ENCODE peak calls at places on chromosome 21, in nine cellular contexts. R is naive thymus-derived CD4-positive, alpha-beta T cell; H is heart right ventricle; T is GM23338; P is Peyer's patch; V is CD4-positive, alpha-beta memory T cell; G is mesendoderm; Y is psoas muscle; M is fibroblast of lung. Z is an unnamed sample. For H3K27me3 and H3K4me1, the result is how much of the 10 kb centered on the place peaks cover.

GRCh38 chr21:22120616-22121266 is 1122.5 kb downstream of the NCAM2 start:
- DNase-seq in G (peak), M (no peak), H (no peak), T (peak), P (no peak), V (no peak), Y (no peak), R (no peak), Z (peak)

GRCh38 chr21:16330340-16331319 is 600.8 kb downstream of the USP25 start:
- DNase-seq in M (peak), G (peak), P (no peak), R (peak), T (peak), H (peak), Y (no peak), V (peak), Z (peak)

GRCh38 chr21:25501996-25502665 is 105.2 kb downstream of the MRPL39 start:
- DNase-seq in H (no peak), R (no peak), V (no peak), P (no peak), Y (no peak), T (no peak), G (no peak), M (no peak), Z (peak)

GRCh38 chr21:45546636-45547203 is 4.5 kb upstream of the SLC19A1 start:
- DNase-seq in G (no peak), M (no peak), V (no peak), H (no peak), T (no peak), R (no peak), Y (no peak), P (peak), Z (no peak)

GRCh38 chr21:16551101-16551695 is 821.4 kb downstream of the USP25 start:
- DNase-seq in Y (no peak), V (no peak), P (no peak), T (peak), H (no peak), G (no peak), R (no peak), M (no peak), Z (no peak)

GRCh38 chr21:15604424-15604823 is 125.4 kb upstream of the USP25 start:
- DNase-seq in M (peak), H (no peak), R (no peak), V (no peak), P (no peak), T (peak), G (peak), Y (no peak), Z (peak)

GRCh38 chr21:37219766-37220432 is 47.2 kb downstream of the VPS26C start:
- DNase-seq in V (peak), M (peak), P (no peak), R (peak), H (no peak), T (no peak), Y (no peak), G (no peak), Z (peak)

GRCh38 chr21:29265690-29266479 is 32.8 kb upstream of the BACH1 start:
- DNase-seq in P (no peak), T (no peak), Y (no peak), G (peak), V (no peak), H (no peak), R (no peak), M (no peak), Z (no peak)

GRCh38 chr21:45607021-45607921 is 36.3 kb upstream of the PCBP3 start:
- DNase-seq in Y (no peak), T (peak), P (peak), G (no peak), H (no peak), V (peak), M (peak), R (peak), Z (peak)

GRCh38 chr21:44085491-44086321 is 21.5 kb upstream of the PWP2 start:
- DNase-seq in R (no peak), G (no peak), V (no peak), P (peak), H (no peak), T (no peak), Y (no peak), M (no peak), Z (no peak)

GRCh38 chr21:44378646-44379581 is 25.5 kb downstream of the TRPM2 start:
- DNase-seq in Y (no peak), M (no peak), G (no peak), V (no peak), P (peak), R (no peak), H (no peak), T (no peak), Z (no peak)

GRCh38 chr21:45590246-45590725 is 48.0 kb upstream of the SLC19A1 start:
- DNase-seq in G (peak), P (peak), H (peak), T (peak), Y (peak), M (peak), V (peak), R (peak), Z (no peak)

DNA sequence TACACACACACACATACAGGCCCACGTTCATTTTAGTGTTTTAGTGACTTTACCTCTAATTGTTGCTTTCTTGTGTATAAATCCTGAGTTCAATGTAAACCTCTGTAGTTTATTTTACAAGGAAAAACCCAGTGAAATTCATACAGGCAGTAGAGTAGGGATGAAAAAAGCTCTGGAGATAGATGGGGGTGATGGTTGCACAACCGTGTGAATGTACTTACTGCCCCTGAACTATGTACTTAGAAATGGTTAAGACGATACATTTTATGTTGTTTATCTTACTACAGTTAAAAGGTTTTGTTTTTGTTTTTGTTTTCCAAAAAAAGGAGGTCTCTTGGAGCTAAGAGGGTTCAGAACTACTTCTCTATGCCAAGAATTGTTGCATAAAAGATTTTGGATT is 29.7 kb upstream of the PRDM15 start:
- DNase-seq in H (no peak), T (no peak), V (no peak), M (no peak), G (no peak), R (no peak), Y (no peak), P (no peak), Z (no peak)
- H3K27me3 ChIP-seq in H (under half), T (under half), V (under half), M (under half), G (under half), R (under half), Y (under half), P (under half), Z (under half)

GRCh38 chr21:38661296-38662223 is 144.2 kb upstream of the ETS2 start:
- DNase-seq in Y (peak), G (peak), P (no peak), M (peak), T (peak), V (no peak), R (peak), H (peak), Z (peak)
- H3K4me3 ChIP-seq in Y (peak), G (peak), P (peak), M (peak), T (peak), V (no peak), R (no peak), H (peak), Z (peak)

GRCh38 chr21:14528815-14529214 is 17.3 kb downstream of the SAMSN1 start:
- DNase-seq in Y (no peak), H (no peak), R (no peak), P (no peak), V (no peak), G (no peak), T (no peak), M (no peak), Z (no peak)

GRCh38 chr21:14526816-14527689 is 19.1 kb downstream of the SAMSN1 start:
- DNase-seq in H (no peak), R (no peak), G (no peak), V (no peak), Y (no peak), T (no peak), M (no peak), P (no peak), Z (no peak)

GRCh38 chr21:14527690-14528652 is 18.1 kb downstream of the SAMSN1 start:
- DNase-seq in Y (no peak), H (no peak), M (no peak), T (no peak), G (no peak), V (no peak), R (no peak), P (no peak), Z (no peak)

GRCh38 chr21:14523234-14523633 is 22.9 kb downstream of the SAMSN1 start:
- DNase-seq in P (no peak), V (no peak), H (no peak), G (no peak), Y (peak), T (no peak), R (no peak), M (no peak), Z (no peak)

DNA sequence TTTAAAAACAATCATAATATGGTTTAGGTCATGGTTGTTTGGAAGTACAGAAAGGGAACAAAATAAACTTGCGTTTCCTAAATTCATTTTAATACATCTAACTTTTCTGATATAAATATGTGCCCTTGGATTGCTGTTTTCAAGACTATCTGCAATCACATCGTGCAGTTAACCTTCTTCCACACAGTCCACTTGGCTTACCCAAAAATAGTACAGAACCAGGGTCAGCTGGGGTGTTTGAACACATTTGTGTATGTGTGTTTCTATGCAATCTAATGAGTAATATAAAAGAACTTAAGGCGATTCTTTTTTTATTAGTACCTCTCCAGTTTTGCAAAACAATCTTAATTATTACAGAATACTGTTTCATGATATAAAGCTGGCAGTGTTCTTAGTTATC is 19.9 kb downstream of the SAMSN1 start:
- DNase-seq in G (no peak), P (no peak), T (no peak), V (no peak), M (no peak), H (no peak), R (no peak), Y (no peak), Z (no peak)
- H3K4me1 ChIP-seq in G (under half), P (under half), T (under half), V (half or more), M (under half), H (under half), R (under half), Y (under half), Z (under half)

DNA sequence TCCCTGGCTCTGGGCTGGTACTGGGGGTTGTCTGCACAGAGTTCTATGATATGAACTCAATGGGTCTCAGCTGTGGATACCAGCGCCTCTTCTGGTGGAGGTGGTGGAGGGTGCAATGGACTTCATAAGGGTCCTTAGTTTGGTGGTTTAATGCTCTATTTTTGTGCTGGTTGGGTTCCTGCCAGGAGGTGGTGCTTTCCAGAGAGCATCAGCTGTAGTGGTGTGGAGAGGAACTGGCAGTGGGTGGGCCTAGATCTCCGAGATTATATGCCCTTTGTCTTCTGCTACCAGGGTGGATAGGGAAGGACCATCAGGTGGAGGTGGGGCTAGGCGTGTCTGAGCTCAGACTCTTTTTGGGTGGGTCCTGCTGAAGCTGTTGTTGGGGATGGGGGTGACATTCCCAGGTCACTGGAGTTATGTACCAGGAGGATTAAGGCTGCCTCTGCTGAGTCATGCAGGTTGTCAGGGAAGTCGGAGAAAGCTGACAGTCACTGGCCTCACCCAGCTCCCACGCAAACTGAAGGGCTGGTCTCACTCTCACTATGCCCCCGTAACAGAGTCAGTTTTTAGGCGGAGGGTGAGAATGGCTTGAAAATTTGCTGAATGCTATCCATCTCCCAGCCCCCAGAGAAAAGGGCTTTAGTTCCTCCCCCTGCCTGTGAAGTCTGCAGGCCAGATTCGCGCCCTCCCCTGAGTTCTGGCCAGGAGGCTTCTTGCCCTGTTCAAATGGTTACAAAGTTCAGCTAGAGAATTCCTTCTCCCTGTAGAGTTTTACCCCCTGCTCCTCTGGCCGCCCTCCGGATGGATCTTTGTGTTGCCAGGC is 902.9 kb downstream of the LTN1 start:
- DNase-seq in G (peak), H (no peak), P (peak), T (peak), R (no peak), M (no peak), Y (no peak), V (no peak), Z (no peak)
- H3K27me3 ChIP-seq in G (under half), H (under half), P (under half), T (under half), R (under half), M (under half), Y (under half), V (under half), Z (under half)

DNA sequence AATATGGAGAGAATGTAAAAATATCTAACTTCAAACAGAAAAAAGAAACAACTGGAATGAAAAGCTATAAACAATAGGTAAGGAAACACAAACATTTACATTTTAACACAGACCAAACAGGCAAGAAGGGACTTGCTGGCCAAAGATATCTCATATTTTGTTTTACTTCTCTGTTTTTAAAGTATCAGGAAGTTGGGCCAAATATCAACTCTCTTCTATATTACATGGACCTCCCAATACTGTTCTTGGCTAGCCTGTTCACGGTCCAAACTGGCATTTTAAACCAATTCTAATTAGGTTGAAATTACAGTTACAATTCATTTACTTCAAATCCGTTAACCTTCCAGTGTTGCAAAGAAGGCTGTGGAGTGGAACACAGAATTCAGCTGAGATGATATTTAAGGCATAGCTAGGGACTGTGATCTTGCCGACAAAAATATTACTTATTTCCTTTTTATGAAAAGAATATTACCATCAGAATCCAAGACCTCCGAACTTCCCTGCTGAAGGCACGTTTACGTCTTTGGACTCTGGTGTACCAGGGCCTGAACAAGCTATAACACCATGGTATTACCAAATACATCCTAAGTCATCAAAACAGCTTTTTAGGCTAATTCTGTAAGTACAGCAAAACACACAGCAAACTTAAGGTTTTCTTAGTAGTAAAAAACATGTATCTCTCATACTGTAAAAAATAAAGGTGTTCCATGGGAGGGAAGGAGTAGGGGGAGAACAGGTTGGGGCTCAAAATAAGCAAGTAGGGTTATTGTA is 165.4 kb downstream of the RUNX1 start:
- DNase-seq in R (no peak), V (no peak), P (no peak), T (no peak), H (no peak), M (no peak), G (no peak), Y (no peak), Z (no peak)
- H3K4me3 ChIP-seq in R (no peak), V (no peak), P (peak), T (no peak), H (peak), M (peak), G (no peak), Y (peak), Z (peak)

DNA sequence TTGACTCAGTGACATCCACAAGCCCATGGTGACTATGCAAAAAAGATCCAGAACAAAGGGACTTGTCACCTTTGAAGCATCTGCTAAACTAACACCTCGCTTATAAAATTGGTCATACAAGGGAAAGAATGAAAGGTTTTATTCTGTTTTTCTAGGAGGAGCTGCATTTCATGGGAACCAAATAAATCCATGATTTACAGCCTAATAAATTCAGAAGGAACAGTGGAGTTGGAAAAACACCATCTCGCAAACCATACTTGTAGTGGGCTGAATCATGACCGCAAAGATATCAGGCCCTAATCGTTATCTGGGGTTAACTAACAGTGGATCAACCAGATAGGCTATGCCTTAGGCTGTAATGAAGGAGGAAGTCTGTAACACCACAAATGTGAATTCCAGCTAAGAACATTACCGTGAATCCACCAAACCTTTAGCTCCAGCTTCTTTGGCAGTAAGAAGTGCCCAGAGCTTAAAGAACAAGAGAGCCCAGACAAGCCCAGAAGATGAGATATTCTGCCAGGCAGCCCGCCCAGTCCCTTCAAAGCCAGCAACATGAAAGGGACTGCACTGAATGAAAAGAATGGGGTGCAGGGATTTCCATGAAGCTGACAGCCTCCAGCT is 27.4 kb downstream of the RSPH1 start:
- DNase-seq in G (peak), M (peak), V (no peak), Y (no peak), P (no peak), R (no peak), H (no peak), T (no peak), Z (no peak)
- H3K4me1 ChIP-seq in G (under half), M (under half), V (under half), Y (under half), P (half or more), R (under half), H (under half), T (under half), Z (under half)